ENCODE peak calls at places on chromosomes 2 and 18, in nine cellular contexts. One of them, this sample, is unnamed.
A peak's percentile ranks its signal among the peaks of the same experiment; 100 is the strongest.

GRCh38 chr2:26720322-26721166 is 28.0 kb downstream of the KCNK3 start:
- DNase-seq in hepatocyte: peak; percentile 92
- DNase-seq in upper lobe of right lung: peak; percentile 82
- DNase-seq in fibroblast of villous mesenchyme: peak; percentile 93
- DNase-seq in HL-60: no peak
- DNase-seq in activated CD8-positive, alpha-beta T cell treated with anti-CD3 and anti-CD28 coated beads for 36 hours: no peak
- DNase-seq in GM12864: no peak
- DNase-seq in psoas muscle: peak; percentile 88
- DNase-seq in bronchial epithelial cell: no peak
- DNase-seq in this sample: no peak

GRCh38 chr18:67766930-67767329 is 250.4 kb upstream of the DSEL start:
- DNase-seq in hepatocyte: no peak
- DNase-seq in upper lobe of right lung: no peak
- DNase-seq in fibroblast of villous mesenchyme: peak; percentile 60
- DNase-seq in HL-60: no peak
- DNase-seq in activated CD8-positive, alpha-beta T cell treated with anti-CD3 and anti-CD28 coated beads for 36 hours: no peak
- DNase-seq in GM12864: no peak
- DNase-seq in psoas muscle: no peak
- DNase-seq in bronchial epithelial cell: peak; percentile 99
- DNase-seq in this sample: no peak

GRCh38 chr18:61702007-61702406 is 190.8 kb downstream of the RNF152 start:
- DNase-seq in hepatocyte: no peak
- DNase-seq in upper lobe of right lung: no peak
- DNase-seq in fibroblast of villous mesenchyme: peak; percentile 16
- DNase-seq in HL-60: no peak
- DNase-seq in activated CD8-positive, alpha-beta T cell treated with anti-CD3 and anti-CD28 coated beads for 36 hours: no peak
- DNase-seq in GM12864: no peak
- DNase-seq in psoas muscle: no peak
- DNase-seq in bronchial epithelial cell: peak; percentile 85
- DNase-seq in this sample: no peak

GRCh38 chr2:152419944-152420813 is 85.2 kb downstream of the FMNL2 start:
- DNase-seq in hepatocyte: no peak
- DNase-seq in upper lobe of right lung: no peak
- DNase-seq in fibroblast of villous mesenchyme: no peak
- DNase-seq in HL-60: no peak
- DNase-seq in activated CD8-positive, alpha-beta T cell treated with anti-CD3 and anti-CD28 coated beads for 36 hours: no peak
- DNase-seq in GM12864: no peak
- DNase-seq in psoas muscle: no peak
- DNase-seq in bronchial epithelial cell: no peak
- DNase-seq in this sample: no peak

GRCh38 chr2:217279130-217279529 is 419.3 kb upstream of the TNP1 start:
- DNase-seq in hepatocyte: no peak
- DNase-seq in upper lobe of right lung: no peak
- DNase-seq in fibroblast of villous mesenchyme: no peak
- DNase-seq in HL-60: no peak
- DNase-seq in activated CD8-positive, alpha-beta T cell treated with anti-CD3 and anti-CD28 coated beads for 36 hours: no peak
- DNase-seq in GM12864: no peak
- DNase-seq in psoas muscle: no peak
- DNase-seq in bronchial epithelial cell: no peak
- DNase-seq in this sample: no peak

GRCh38 chr2:22737144-22737543 is 647.8 kb upstream of the KLHL29 start:
- DNase-seq in hepatocyte: peak; percentile 7
- DNase-seq in upper lobe of right lung: no peak
- DNase-seq in fibroblast of villous mesenchyme: no peak
- DNase-seq in HL-60: no peak
- DNase-seq in activated CD8-positive, alpha-beta T cell treated with anti-CD3 and anti-CD28 coated beads for 36 hours: no peak
- DNase-seq in GM12864: no peak
- DNase-seq in psoas muscle: no peak
- DNase-seq in bronchial epithelial cell: no peak
- DNase-seq in this sample: no peak

GRCh38 chr2:37441055-37441454 is 96.6 kb downstream of the QPCT start:
- DNase-seq in hepatocyte: no peak
- DNase-seq in upper lobe of right lung: no peak
- DNase-seq in fibroblast of villous mesenchyme: no peak
- DNase-seq in HL-60: no peak
- DNase-seq in activated CD8-positive, alpha-beta T cell treated with anti-CD3 and anti-CD28 coated beads for 36 hours: no peak
- DNase-seq in GM12864: no peak
- DNase-seq in psoas muscle: no peak
- DNase-seq in bronchial epithelial cell: no peak
- DNase-seq in this sample: no peak

GRCh38 chr2:207516206-207516605 is 13.6 kb upstream of the CREB1 start:
- DNase-seq in hepatocyte: no peak
- DNase-seq in upper lobe of right lung: no peak
- DNase-seq in fibroblast of villous mesenchyme: no peak
- DNase-seq in HL-60: no peak
- DNase-seq in activated CD8-positive, alpha-beta T cell treated with anti-CD3 and anti-CD28 coated beads for 36 hours: no peak
- DNase-seq in GM12864: no peak
- DNase-seq in psoas muscle: no peak
- DNase-seq in bronchial epithelial cell: no peak
- DNase-seq in this sample: no peak

GRCh38 chr18:730692-731091 is 18.3 kb upstream of the ENOSF1 start:
- DNase-seq in hepatocyte: no peak
- DNase-seq in upper lobe of right lung: no peak
- DNase-seq in fibroblast of villous mesenchyme: no peak
- DNase-seq in HL-60: no peak
- DNase-seq in activated CD8-positive, alpha-beta T cell treated with anti-CD3 and anti-CD28 coated beads for 36 hours: no peak
- DNase-seq in GM12864: no peak
- DNase-seq in psoas muscle: no peak
- DNase-seq in bronchial epithelial cell: no peak
- DNase-seq in this sample: no peak

GRCh38 chr2:62176771-62177170 is 19.1 kb upstream of the B3GNT2 start:
- DNase-seq in hepatocyte: no peak
- DNase-seq in upper lobe of right lung: no peak
- DNase-seq in fibroblast of villous mesenchyme: no peak
- DNase-seq in HL-60: peak; percentile 7
- DNase-seq in activated CD8-positive, alpha-beta T cell treated with anti-CD3 and anti-CD28 coated beads for 36 hours: no peak
- DNase-seq in GM12864: no peak
- DNase-seq in psoas muscle: no peak
- DNase-seq in bronchial epithelial cell: no peak
- DNase-seq in this sample: no peak

GRCh38 chr2:127586746-127587295 is 51.3 kb downstream of the MYO7B start:
- DNase-seq in hepatocyte: no peak
- DNase-seq in upper lobe of right lung: peak; percentile 18
- DNase-seq in fibroblast of villous mesenchyme: no peak
- DNase-seq in HL-60: no peak
- DNase-seq in activated CD8-positive, alpha-beta T cell treated with anti-CD3 and anti-CD28 coated beads for 36 hours: no peak
- DNase-seq in GM12864: no peak
- DNase-seq in psoas muscle: no peak
- DNase-seq in bronchial epithelial cell: no peak
- DNase-seq in this sample: no peak

GRCh38 chr2:198186257-198186656 is 381.9 kb downstream of the PLCL1 start:
- DNase-seq in hepatocyte: no peak
- DNase-seq in upper lobe of right lung: no peak
- DNase-seq in fibroblast of villous mesenchyme: no peak
- DNase-seq in HL-60: no peak
- DNase-seq in activated CD8-positive, alpha-beta T cell treated with anti-CD3 and anti-CD28 coated beads for 36 hours: no peak
- DNase-seq in GM12864: no peak
- DNase-seq in psoas muscle: no peak
- DNase-seq in bronchial epithelial cell: no peak
- DNase-seq in this sample: no peak

GRCh38 chr2:137192366-137193315 is 427.3 kb downstream of the THSD7B start:
- DNase-seq in hepatocyte: peak; percentile 45
- DNase-seq in upper lobe of right lung: no peak
- DNase-seq in fibroblast of villous mesenchyme: no peak
- DNase-seq in HL-60: no peak
- DNase-seq in activated CD8-positive, alpha-beta T cell treated with anti-CD3 and anti-CD28 coated beads for 36 hours: no peak
- DNase-seq in GM12864: no peak
- DNase-seq in psoas muscle: no peak
- DNase-seq in bronchial epithelial cell: peak; percentile 69
- DNase-seq in this sample: no peak

GRCh38 chr2:100198461-100199230 is 56.3 kb upstream of the AFF3 start:
- DNase-seq in hepatocyte: no peak
- DNase-seq in upper lobe of right lung: no peak
- DNase-seq in fibroblast of villous mesenchyme: no peak
- DNase-seq in HL-60: no peak
- DNase-seq in activated CD8-positive, alpha-beta T cell treated with anti-CD3 and anti-CD28 coated beads for 36 hours: no peak
- DNase-seq in GM12864: no peak
- DNase-seq in psoas muscle: no peak
- DNase-seq in bronchial epithelial cell: no peak
- DNase-seq in this sample: no peak

DNA sequence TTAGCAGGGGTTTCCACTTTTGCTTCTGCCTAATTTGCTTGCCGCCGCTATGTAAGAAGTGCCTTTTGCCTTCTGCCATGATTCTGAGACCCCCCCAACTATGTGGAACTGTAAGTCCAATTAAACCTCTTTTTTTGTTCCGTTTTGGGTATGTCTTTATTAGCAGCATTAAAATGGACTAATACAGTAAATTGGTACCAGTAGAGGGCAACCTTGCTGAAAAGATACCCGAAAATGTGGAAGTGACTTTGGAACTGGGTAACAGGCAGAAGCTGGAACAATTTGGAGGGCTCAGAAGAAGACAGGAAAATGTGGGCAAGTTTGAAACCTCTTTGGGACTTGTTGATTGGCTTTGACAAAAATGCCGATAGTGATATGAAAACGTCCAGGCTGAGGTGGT is 216.1 kb upstream of the FSIP2 start:
- DNase-seq in hepatocyte: no peak
- DNase-seq in upper lobe of right lung: no peak
- DNase-seq in fibroblast of villous mesenchyme: no peak
- DNase-seq in HL-60: no peak
- DNase-seq in activated CD8-positive, alpha-beta T cell treated with anti-CD3 and anti-CD28 coated beads for 36 hours: no peak
- DNase-seq in GM12864: no peak
- DNase-seq in psoas muscle: no peak
- DNase-seq in bronchial epithelial cell: peak; percentile 8
- DNase-seq in this sample: no peak
- TF ChIP-seq CTCF in hepatocyte: no peak
- TF ChIP-seq CTCF in upper lobe of right lung: no peak
- TF ChIP-seq CTCF in fibroblast of villous mesenchyme: no peak
- TF ChIP-seq CTCF in HL-60: no peak
- TF ChIP-seq CTCF in activated CD8-positive, alpha-beta T cell treated with anti-CD3 and anti-CD28 coated beads for 36 hours: no peak
- TF ChIP-seq CTCF in GM12864: no peak
- TF ChIP-seq CTCF in psoas muscle: no peak
- TF ChIP-seq CTCF in bronchial epithelial cell: peak; percentile 23
- TF ChIP-seq CTCF in this sample: no peak

GRCh38 chr2:130964931-130965330 is 128.2 kb downstream of the ARHGEF4 start:
- DNase-seq in hepatocyte: no peak
- DNase-seq in upper lobe of right lung: no peak
- DNase-seq in fibroblast of villous mesenchyme: no peak
- DNase-seq in HL-60: no peak
- DNase-seq in activated CD8-positive, alpha-beta T cell treated with anti-CD3 and anti-CD28 coated beads for 36 hours: no peak
- DNase-seq in GM12864: no peak
- DNase-seq in psoas muscle: no peak
- DNase-seq in bronchial epithelial cell: no peak
- DNase-seq in this sample: no peak

GRCh38 chr2:130967020-130967495 is 126.2 kb downstream of the FAM168B start:
- DNase-seq in hepatocyte: no peak
- DNase-seq in upper lobe of right lung: no peak
- DNase-seq in fibroblast of villous mesenchyme: no peak
- DNase-seq in HL-60: no peak
- DNase-seq in activated CD8-positive, alpha-beta T cell treated with anti-CD3 and anti-CD28 coated beads for 36 hours: no peak
- DNase-seq in GM12864: no peak
- DNase-seq in psoas muscle: no peak
- DNase-seq in bronchial epithelial cell: no peak
- DNase-seq in this sample: no peak

GRCh38 chr2:130963058-130963848 is 126.5 kb downstream of the ARHGEF4 start:
- DNase-seq in hepatocyte: peak; percentile 18
- DNase-seq in upper lobe of right lung: no peak
- DNase-seq in fibroblast of villous mesenchyme: no peak
- DNase-seq in HL-60: no peak
- DNase-seq in activated CD8-positive, alpha-beta T cell treated with anti-CD3 and anti-CD28 coated beads for 36 hours: peak; percentile 6
- DNase-seq in GM12864: no peak
- DNase-seq in psoas muscle: no peak
- DNase-seq in bronchial epithelial cell: no peak
- DNase-seq in this sample: no peak

GRCh38 chr2:130966149-130967019 is 126.9 kb downstream of the FAM168B start:
- DNase-seq in hepatocyte: no peak
- DNase-seq in upper lobe of right lung: no peak
- DNase-seq in fibroblast of villous mesenchyme: no peak
- DNase-seq in HL-60: no peak
- DNase-seq in activated CD8-positive, alpha-beta T cell treated with anti-CD3 and anti-CD28 coated beads for 36 hours: no peak
- DNase-seq in GM12864: no peak
- DNase-seq in psoas muscle: no peak
- DNase-seq in bronchial epithelial cell: no peak
- DNase-seq in this sample: no peak

GRCh38 chr2:130963849-130964793 is 127.4 kb downstream of the ARHGEF4 start:
- DNase-seq in hepatocyte: peak; percentile 63
- DNase-seq in upper lobe of right lung: no peak
- DNase-seq in fibroblast of villous mesenchyme: no peak
- DNase-seq in HL-60: peak; percentile 7
- DNase-seq in activated CD8-positive, alpha-beta T cell treated with anti-CD3 and anti-CD28 coated beads for 36 hours: peak; percentile 26
- DNase-seq in GM12864: no peak
- DNase-seq in psoas muscle: no peak
- DNase-seq in bronchial epithelial cell: peak; percentile 49
- DNase-seq in this sample: no peak
- TF ChIP-seq CTCF in hepatocyte: peak; percentile 56
- TF ChIP-seq CTCF in upper lobe of right lung: no peak
- TF ChIP-seq CTCF in fibroblast of villous mesenchyme: no peak
- TF ChIP-seq CTCF in HL-60: no peak
- TF ChIP-seq CTCF in activated CD8-positive, alpha-beta T cell treated with anti-CD3 and anti-CD28 coated beads for 36 hours: peak; percentile 18
- TF ChIP-seq CTCF in GM12864: peak; percentile 20
- TF ChIP-seq CTCF in psoas muscle: peak; percentile 45
- TF ChIP-seq CTCF in bronchial epithelial cell: peak; percentile 77
- TF ChIP-seq CTCF in this sample: no peak

DNA sequence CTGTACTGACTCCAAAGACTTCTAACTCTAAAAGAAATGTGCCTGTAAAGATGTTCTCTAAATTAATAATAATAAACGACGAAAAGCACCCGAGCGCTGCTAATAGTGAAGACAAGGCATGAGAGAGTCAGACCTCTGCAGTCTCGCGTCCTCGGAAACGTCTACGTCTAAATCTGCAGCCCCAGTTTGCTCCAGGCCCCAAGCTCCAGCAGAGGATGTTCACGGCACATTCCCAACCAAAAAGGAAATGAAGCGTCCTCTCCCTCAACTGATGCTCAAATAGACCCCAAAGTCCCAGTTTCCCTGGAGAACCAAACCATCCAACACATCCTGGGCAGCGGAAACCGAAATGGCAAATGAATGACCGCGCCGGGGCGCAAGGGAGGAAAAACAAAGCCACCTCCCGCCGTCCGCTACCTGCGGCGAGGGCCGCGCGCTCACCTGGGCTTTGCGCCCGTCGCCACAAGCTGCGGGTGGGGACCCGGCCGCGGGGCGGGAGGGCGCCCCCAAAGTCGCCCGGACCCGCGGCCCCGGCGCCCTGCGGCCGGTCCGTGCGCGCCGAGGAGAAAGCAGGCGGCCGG is 47.1 kb upstream of the CCDC150 start:
- DNase-seq in hepatocyte: no peak
- DNase-seq in upper lobe of right lung: peak; percentile 66
- DNase-seq in fibroblast of villous mesenchyme: peak; percentile 53
- DNase-seq in HL-60: peak; percentile 1
- DNase-seq in activated CD8-positive, alpha-beta T cell treated with anti-CD3 and anti-CD28 coated beads for 36 hours: no peak
- DNase-seq in GM12864: no peak
- DNase-seq in psoas muscle: no peak
- DNase-seq in bronchial epithelial cell: no peak
- DNase-seq in this sample: peak; percentile 20
- TF ChIP-seq CTCF in hepatocyte: peak; percentile 11
- TF ChIP-seq CTCF in upper lobe of right lung: no peak
- TF ChIP-seq CTCF in fibroblast of villous mesenchyme: peak; percentile 21
- TF ChIP-seq CTCF in HL-60: no peak
- TF ChIP-seq CTCF in activated CD8-positive, alpha-beta T cell treated with anti-CD3 and anti-CD28 coated beads for 36 hours: no peak
- TF ChIP-seq CTCF in GM12864: no peak
- TF ChIP-seq CTCF in psoas muscle: no peak
- TF ChIP-seq CTCF in bronchial epithelial cell: peak; percentile 17
- TF ChIP-seq CTCF in this sample: no peak

DNA sequence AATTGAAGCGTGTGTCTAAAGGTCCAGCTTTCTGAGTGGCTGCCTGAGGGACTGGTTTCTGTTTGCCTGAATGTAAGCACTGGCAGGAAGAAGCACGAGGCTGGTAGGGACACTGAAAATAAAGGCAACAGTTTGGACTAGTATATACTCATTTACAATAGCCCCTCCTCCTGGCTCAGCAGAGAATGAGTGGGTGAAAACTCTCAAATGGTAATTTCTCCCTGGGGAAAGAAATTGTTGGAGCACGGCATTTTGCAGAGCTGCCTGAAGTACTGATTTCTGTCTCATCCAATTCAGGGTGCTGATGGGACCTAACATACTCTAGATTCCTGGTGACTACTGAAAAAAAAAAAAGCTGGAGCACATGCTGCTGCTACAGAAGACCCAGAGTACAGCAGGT is 17.3 kb upstream of the SPP2 start:
- DNase-seq in hepatocyte: no peak
- DNase-seq in upper lobe of right lung: no peak
- DNase-seq in fibroblast of villous mesenchyme: peak; percentile 1
- DNase-seq in HL-60: no peak
- DNase-seq in activated CD8-positive, alpha-beta T cell treated with anti-CD3 and anti-CD28 coated beads for 36 hours: no peak
- DNase-seq in GM12864: no peak
- DNase-seq in psoas muscle: no peak
- DNase-seq in bronchial epithelial cell: no peak
- DNase-seq in this sample: no peak
- TF ChIP-seq CTCF in hepatocyte: no peak
- TF ChIP-seq CTCF in upper lobe of right lung: no peak
- TF ChIP-seq CTCF in fibroblast of villous mesenchyme: no peak
- TF ChIP-seq CTCF in HL-60: no peak
- TF ChIP-seq CTCF in activated CD8-positive, alpha-beta T cell treated with anti-CD3 and anti-CD28 coated beads for 36 hours: no peak
- TF ChIP-seq CTCF in GM12864: no peak
- TF ChIP-seq CTCF in psoas muscle: no peak
- TF ChIP-seq CTCF in bronchial epithelial cell: no peak
- TF ChIP-seq CTCF in this sample: no peak